ENCODE peak calls at places on chromosomes 6 and 20, in nine cellular contexts. One of them, this sample, is unnamed. For H3K4me1, the result is how much of the 10 kb centered on the place peaks cover.

GRCh38 chr6:25174678-25175077 is 104.5 kb upstream of the CARMIL1 start:
- DNase-seq in right atrium auricular region: no peak
- DNase-seq in MM.1S: no peak
- DNase-seq in small intestine: no peak
- DNase-seq in CD4-positive, CD25-positive, alpha-beta regulatory T cell: no peak
- DNase-seq in left lung: no peak
- DNase-seq in K562: no peak
- DNase-seq in prostate gland: no peak
- DNase-seq in heart right ventricle: no peak
- DNase-seq in this sample: no peak

GRCh38 chr6:138757131-138757530 is 16.4 kb upstream of the CCDC28A start:
- DNase-seq in right atrium auricular region: no peak
- DNase-seq in MM.1S: no peak
- DNase-seq in small intestine: peak
- DNase-seq in CD4-positive, CD25-positive, alpha-beta regulatory T cell: no peak
- DNase-seq in left lung: no peak
- DNase-seq in K562: no peak
- DNase-seq in prostate gland: no peak
- DNase-seq in heart right ventricle: no peak
- DNase-seq in this sample: no peak

GRCh38 chr6:130575557-130575956 is 209.7 kb downstream of the TMEM200A start:
- DNase-seq in right atrium auricular region: no peak
- DNase-seq in MM.1S: no peak
- DNase-seq in small intestine: no peak
- DNase-seq in CD4-positive, CD25-positive, alpha-beta regulatory T cell: no peak
- DNase-seq in left lung: no peak
- DNase-seq in K562: no peak
- DNase-seq in prostate gland: no peak
- DNase-seq in heart right ventricle: no peak
- DNase-seq in this sample: no peak

GRCh38 chr6:144405173-144405572 is 120.0 kb downstream of the UTRN start:
- DNase-seq in right atrium auricular region: no peak
- DNase-seq in MM.1S: no peak
- DNase-seq in small intestine: no peak
- DNase-seq in CD4-positive, CD25-positive, alpha-beta regulatory T cell: no peak
- DNase-seq in left lung: no peak
- DNase-seq in K562: no peak
- DNase-seq in prostate gland: no peak
- DNase-seq in heart right ventricle: no peak
- DNase-seq in this sample: no peak

GRCh38 chr6:129110687-129111343 is 227.9 kb downstream of the LAMA2 start:
- DNase-seq in right atrium auricular region: no peak
- DNase-seq in MM.1S: no peak
- DNase-seq in small intestine: peak
- DNase-seq in CD4-positive, CD25-positive, alpha-beta regulatory T cell: no peak
- DNase-seq in left lung: no peak
- DNase-seq in K562: no peak
- DNase-seq in prostate gland: no peak
- DNase-seq in heart right ventricle: no peak
- DNase-seq in this sample: no peak

GRCh38 chr6:104638841-104639290 is 220.9 kb downstream of the HACE1 start:
- DNase-seq in right atrium auricular region: no peak
- DNase-seq in MM.1S: no peak
- DNase-seq in small intestine: no peak
- DNase-seq in CD4-positive, CD25-positive, alpha-beta regulatory T cell: no peak
- DNase-seq in left lung: no peak
- DNase-seq in K562: no peak
- DNase-seq in prostate gland: no peak
- DNase-seq in heart right ventricle: peak
- DNase-seq in this sample: no peak

GRCh38 chr20:32966382-32966781 is 37.9 kb downstream of the SUN5 start:
- DNase-seq in right atrium auricular region: peak
- DNase-seq in MM.1S: no peak
- DNase-seq in small intestine: no peak
- DNase-seq in CD4-positive, CD25-positive, alpha-beta regulatory T cell: no peak
- DNase-seq in left lung: no peak
- DNase-seq in K562: no peak
- DNase-seq in prostate gland: no peak
- DNase-seq in heart right ventricle: no peak
- DNase-seq in this sample: no peak

GRCh38 chr6:48766349-48766748 is 655.4 kb upstream of the PTCHD4 start:
- DNase-seq in right atrium auricular region: no peak
- DNase-seq in MM.1S: no peak
- DNase-seq in small intestine: peak
- DNase-seq in CD4-positive, CD25-positive, alpha-beta regulatory T cell: no peak
- DNase-seq in left lung: no peak
- DNase-seq in K562: no peak
- DNase-seq in prostate gland: no peak
- DNase-seq in heart right ventricle: no peak
- DNase-seq in this sample: no peak

GRCh38 chr20:40017765-40018164 is 671.3 kb downstream of the MAFB start:
- DNase-seq in right atrium auricular region: no peak
- DNase-seq in MM.1S: no peak
- DNase-seq in small intestine: no peak
- DNase-seq in CD4-positive, CD25-positive, alpha-beta regulatory T cell: no peak
- DNase-seq in left lung: no peak
- DNase-seq in K562: no peak
- DNase-seq in prostate gland: no peak
- DNase-seq in heart right ventricle: no peak
- DNase-seq in this sample: no peak

GRCh38 chr6:41747256-41748101 is at the start of gene PGC:
- DNase-seq in right atrium auricular region: no peak
- DNase-seq in MM.1S: no peak
- DNase-seq in small intestine: no peak
- DNase-seq in CD4-positive, CD25-positive, alpha-beta regulatory T cell: no peak
- DNase-seq in left lung: no peak
- DNase-seq in K562: peak
- DNase-seq in prostate gland: peak
- DNase-seq in heart right ventricle: no peak
- DNase-seq in this sample: no peak

GRCh38 chr6:148578837-148579236 is 168.0 kb upstream of the UST start:
- DNase-seq in right atrium auricular region: no peak
- DNase-seq in MM.1S: no peak
- DNase-seq in small intestine: no peak
- DNase-seq in CD4-positive, CD25-positive, alpha-beta regulatory T cell: no peak
- DNase-seq in left lung: no peak
- DNase-seq in K562: no peak
- DNase-seq in prostate gland: no peak
- DNase-seq in heart right ventricle: no peak
- DNase-seq in this sample: no peak

GRCh38 chr6:167825759-167826229 is 917 bp upstream of the AFDN start:
- DNase-seq in right atrium auricular region: no peak
- DNase-seq in MM.1S: no peak
- DNase-seq in small intestine: peak
- DNase-seq in CD4-positive, CD25-positive, alpha-beta regulatory T cell: no peak
- DNase-seq in left lung: peak
- DNase-seq in K562: peak
- DNase-seq in prostate gland: peak
- DNase-seq in heart right ventricle: peak
- DNase-seq in this sample: peak

GRCh38 chr6:148997863-148998262 is 251.0 kb downstream of the UST start:
- DNase-seq in right atrium auricular region: no peak
- DNase-seq in MM.1S: peak
- DNase-seq in small intestine: no peak
- DNase-seq in CD4-positive, CD25-positive, alpha-beta regulatory T cell: no peak
- DNase-seq in left lung: no peak
- DNase-seq in K562: no peak
- DNase-seq in prostate gland: no peak
- DNase-seq in heart right ventricle: no peak
- DNase-seq in this sample: no peak

GRCh38 chr20:52105573-52106422 is 85.8 kb downstream of the ZFP64 start:
- DNase-seq in right atrium auricular region: no peak
- DNase-seq in MM.1S: no peak
- DNase-seq in small intestine: no peak
- DNase-seq in CD4-positive, CD25-positive, alpha-beta regulatory T cell: no peak
- DNase-seq in left lung: no peak
- DNase-seq in K562: no peak
- DNase-seq in prostate gland: peak
- DNase-seq in heart right ventricle: no peak
- DNase-seq in this sample: no peak

GRCh38 chr6:105178110-105178509 is 1.7 kb downstream of the POPDC3 start:
- DNase-seq in right atrium auricular region: no peak
- DNase-seq in MM.1S: no peak
- DNase-seq in small intestine: no peak
- DNase-seq in CD4-positive, CD25-positive, alpha-beta regulatory T cell: no peak
- DNase-seq in left lung: no peak
- DNase-seq in K562: no peak
- DNase-seq in prostate gland: no peak
- DNase-seq in heart right ventricle: no peak
- DNase-seq in this sample: no peak

GRCh38 chr6:30743099-30744053 is 889 bp upstream of the FLOT1 start:
- DNase-seq in right atrium auricular region: no peak
- DNase-seq in MM.1S: peak
- DNase-seq in small intestine: peak
- DNase-seq in CD4-positive, CD25-positive, alpha-beta regulatory T cell: peak
- DNase-seq in left lung: peak
- DNase-seq in K562: peak
- DNase-seq in prostate gland: no peak
- DNase-seq in heart right ventricle: peak
- DNase-seq in this sample: no peak
- H3K4me1 ChIP-seq in right atrium auricular region: under half
- H3K4me1 ChIP-seq in MM.1S: under half
- H3K4me1 ChIP-seq in small intestine: under half
- H3K4me1 ChIP-seq in CD4-positive, CD25-positive, alpha-beta regulatory T cell: under half
- H3K4me1 ChIP-seq in left lung: half or more
- H3K4me1 ChIP-seq in K562: under half
- H3K4me1 ChIP-seq in prostate gland: under half
- H3K4me1 ChIP-seq in heart right ventricle: under half
- H3K4me1 ChIP-seq in this sample: under half

DNA sequence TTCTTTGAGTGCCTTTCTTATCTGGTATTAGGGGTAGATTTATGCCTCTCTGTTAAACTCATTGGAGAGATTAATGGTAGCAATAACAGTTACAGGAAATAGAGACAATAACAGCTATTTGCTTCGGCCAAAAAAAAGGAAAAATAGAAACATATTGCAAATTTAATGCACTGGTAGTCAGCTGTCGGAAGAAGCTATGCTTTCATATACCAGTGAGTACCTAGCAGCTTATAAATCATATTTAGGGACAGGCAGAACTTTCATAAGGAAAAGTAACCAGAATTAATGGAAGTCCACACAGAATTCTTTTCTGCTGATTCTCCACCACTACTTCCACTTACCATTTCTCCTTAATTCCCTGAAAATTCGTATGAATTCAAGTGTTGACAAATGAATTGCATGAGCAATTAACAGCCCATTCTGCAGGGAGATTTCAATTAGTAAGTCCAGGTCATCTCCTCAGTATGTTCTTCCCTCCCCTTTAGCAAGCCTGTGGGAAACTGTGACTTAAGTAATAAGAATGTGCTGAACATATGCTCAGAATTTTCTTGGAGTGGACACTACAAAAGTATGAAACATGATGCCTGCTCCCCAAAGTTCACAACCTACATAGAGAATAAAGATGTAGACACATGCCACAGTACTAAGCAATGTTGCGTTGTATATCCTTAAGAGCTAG is 196.7 kb upstream of the KCNQ5 start:
- DNase-seq in right atrium auricular region: no peak
- DNase-seq in MM.1S: no peak
- DNase-seq in small intestine: no peak
- DNase-seq in CD4-positive, CD25-positive, alpha-beta regulatory T cell: no peak
- DNase-seq in left lung: no peak
- DNase-seq in K562: no peak
- DNase-seq in prostate gland: no peak
- DNase-seq in heart right ventricle: no peak
- DNase-seq in this sample: no peak
- H3K4me1 ChIP-seq in right atrium auricular region: under half
- H3K4me1 ChIP-seq in MM.1S: under half
- H3K4me1 ChIP-seq in small intestine: under half
- H3K4me1 ChIP-seq in CD4-positive, CD25-positive, alpha-beta regulatory T cell: under half
- H3K4me1 ChIP-seq in left lung: under half
- H3K4me1 ChIP-seq in K562: under half
- H3K4me1 ChIP-seq in prostate gland: under half
- H3K4me1 ChIP-seq in heart right ventricle: under half
- H3K4me1 ChIP-seq in this sample: under half

DNA sequence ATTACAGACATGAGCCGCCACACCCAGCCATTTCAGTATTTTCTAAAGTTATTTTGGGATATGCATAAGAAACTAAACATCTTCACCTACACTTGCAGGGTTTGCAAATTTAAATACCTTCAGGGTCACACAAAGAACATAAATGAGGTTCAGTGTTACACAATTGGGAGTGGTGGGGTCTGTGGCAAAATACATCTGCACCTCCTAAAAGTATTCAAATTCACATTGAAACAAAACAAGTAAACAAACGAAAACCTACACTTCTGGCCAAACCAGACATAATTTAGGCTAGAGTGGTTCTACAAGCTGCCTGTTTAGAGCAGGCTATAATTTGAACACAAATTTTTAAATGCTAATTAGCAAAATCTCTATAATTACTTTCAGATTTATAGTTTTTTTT is 34.6 kb downstream of the MAPK14 start:
- DNase-seq in right atrium auricular region: no peak
- DNase-seq in MM.1S: no peak
- DNase-seq in small intestine: no peak
- DNase-seq in CD4-positive, CD25-positive, alpha-beta regulatory T cell: no peak
- DNase-seq in left lung: no peak
- DNase-seq in K562: no peak
- DNase-seq in prostate gland: no peak
- DNase-seq in heart right ventricle: no peak
- DNase-seq in this sample: no peak
- H3K4me1 ChIP-seq in right atrium auricular region: under half
- H3K4me1 ChIP-seq in MM.1S: under half
- H3K4me1 ChIP-seq in small intestine: under half
- H3K4me1 ChIP-seq in CD4-positive, CD25-positive, alpha-beta regulatory T cell: under half
- H3K4me1 ChIP-seq in left lung: under half
- H3K4me1 ChIP-seq in K562: under half
- H3K4me1 ChIP-seq in prostate gland: under half
- H3K4me1 ChIP-seq in heart right ventricle: under half
- H3K4me1 ChIP-seq in this sample: under half

DNA sequence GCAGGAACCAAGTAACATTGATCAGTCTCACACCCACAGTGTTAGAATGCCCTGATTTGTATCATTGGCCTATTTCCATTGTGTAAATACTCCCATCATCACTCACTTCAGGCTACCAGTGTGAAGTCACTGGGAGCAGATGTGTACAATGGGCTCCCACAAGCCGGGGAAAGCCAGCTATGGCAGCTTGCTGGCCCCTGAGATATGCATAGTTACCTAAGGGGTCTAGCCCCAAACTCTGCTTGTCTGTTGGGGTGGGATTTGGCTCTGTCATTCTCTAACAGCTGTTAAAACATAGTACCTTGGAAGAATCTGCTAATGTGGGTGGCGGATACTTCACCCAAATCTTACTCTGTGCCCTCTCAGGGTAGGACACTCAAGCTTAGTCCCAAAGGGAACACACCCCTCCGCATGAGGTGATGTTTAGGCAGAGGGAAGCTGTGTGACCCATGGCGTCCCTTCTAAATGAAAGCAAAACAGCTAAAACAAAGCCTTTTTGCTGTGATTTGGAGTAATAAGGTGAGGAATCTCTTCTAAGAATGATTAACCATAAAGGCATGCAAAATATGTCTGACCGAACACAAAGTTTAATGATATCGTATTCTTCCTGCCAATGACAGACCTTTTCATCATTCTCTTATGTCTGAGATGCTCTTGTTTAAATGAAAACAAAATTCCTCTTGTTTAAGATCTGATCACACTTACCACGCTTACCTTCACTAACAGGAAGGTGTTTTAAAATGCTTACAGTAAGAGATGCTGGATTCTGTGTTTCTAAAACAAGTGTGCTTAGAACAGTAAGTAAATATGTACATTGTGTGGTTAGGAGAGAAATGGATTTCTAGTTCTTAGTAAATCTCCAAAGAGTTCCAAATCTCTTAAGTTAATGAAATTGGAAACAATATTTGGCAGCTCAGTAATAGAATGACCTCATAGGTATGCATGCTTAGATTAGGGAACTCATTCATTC is 46.0 kb upstream of the PXDC1 start:
- DNase-seq in right atrium auricular region: no peak
- DNase-seq in MM.1S: no peak
- DNase-seq in small intestine: no peak
- DNase-seq in CD4-positive, CD25-positive, alpha-beta regulatory T cell: no peak
- DNase-seq in left lung: no peak
- DNase-seq in K562: no peak
- DNase-seq in prostate gland: no peak
- DNase-seq in heart right ventricle: no peak
- DNase-seq in this sample: no peak
- H3K4me1 ChIP-seq in right atrium auricular region: under half
- H3K4me1 ChIP-seq in MM.1S: under half
- H3K4me1 ChIP-seq in small intestine: under half
- H3K4me1 ChIP-seq in CD4-positive, CD25-positive, alpha-beta regulatory T cell: under half
- H3K4me1 ChIP-seq in left lung: under half
- H3K4me1 ChIP-seq in K562: under half
- H3K4me1 ChIP-seq in prostate gland: under half
- H3K4me1 ChIP-seq in heart right ventricle: under half
- H3K4me1 ChIP-seq in this sample: under half

This sample was measured in BE2C.